ENCODE peak calls at places on chromosomes 4 and X, in eight cellular contexts. N is HCT116; X is fibroblast of mammary gland; V is WERI-Rb-1; U is adrenal gland; T is CD4-positive, alpha-beta memory T cell; D is psoas muscle; K is HepG2. P is an unnamed sample.

GRCh38 chr4:76084542-76084941 is 10.0 kb downstream of the ART3 start:
- DNase-seq in N (no peak), X (no peak), V (no peak), U (no peak), T (no peak), D (no peak), K (no peak), P (no peak)

GRCh38 chr4:8320386-8320750 is 50.8 kb downstream of the HTRA3 start:
- DNase-seq in N (no peak), X (no peak), V (peak), U (peak), T (no peak), D (peak), K (peak), P (no peak)

GRCh38 chr4:53790286-53790685 is 199.0 kb upstream of the LNX1 start:
- DNase-seq in N (no peak), X (no peak), V (no peak), U (no peak), T (no peak), D (no peak), K (no peak), P (no peak)

GRCh38 chrX:38080808-38081207 is 74.5 kb downstream of the SYTL5 start:
- DNase-seq in N (no peak), X (no peak), V (no peak), U (no peak), T (no peak), D (no peak), K (no peak), P (no peak)

GRCh38 chr4:7553280-7553679 is 118.5 kb upstream of the PSAPL1 start:
- DNase-seq in N (no peak), X (no peak), V (no peak), U (no peak), T (no peak), D (no peak), K (no peak), P (no peak)

GRCh38 chrX:20270557-20270880 is 3.8 kb upstream of the RPS6KA3 start:
- DNase-seq in N (no peak), X (peak), V (no peak), U (no peak), T (no peak), D (no peak), K (peak), P (no peak)

GRCh38 chr4:69881173-69881773 is 21.3 kb upstream of the SULT1E1 start:
- DNase-seq in N (peak), X (peak), V (peak), U (peak), T (peak), D (no peak), K (peak), P (no peak)

GRCh38 chr4:72205298-72205697 is 173.5 kb downstream of the NPFFR2 start:
- DNase-seq in N (no peak), X (no peak), V (no peak), U (no peak), T (no peak), D (no peak), K (no peak), P (no peak)

GRCh38 chr4:74900862-74901261 is 32.1 kb upstream of the PARM1 start:
- DNase-seq in N (no peak), X (no peak), V (no peak), U (no peak), T (no peak), D (no peak), K (no peak), P (no peak)

GRCh38 chr4:41384992-41385391 is 128.3 kb downstream of the UCHL1 start:
- DNase-seq in N (no peak), X (no peak), V (no peak), U (peak), T (no peak), D (peak), K (no peak), P (no peak)

GRCh38 chr4:25580633-25581467 is 74.8 kb upstream of the SLC34A2 start:
- DNase-seq in N (no peak), X (no peak), V (peak), U (no peak), T (no peak), D (no peak), K (peak), P (no peak)

GRCh38 chr4:95472538-95472937 is 76.2 kb downstream of the UNC5C start:
- DNase-seq in N (no peak), X (no peak), V (no peak), U (no peak), T (no peak), D (no peak), K (no peak), P (no peak)

GRCh38 chr4:7070729-7071511 is 3.1 kb upstream of the GRPEL1 start:
- DNase-seq in N (peak), X (peak), V (peak), U (peak), T (peak), D (peak), K (peak), P (no peak)

GRCh38 chr4:97498875-97499274 is 644.4 kb downstream of the STPG2 start:
- DNase-seq in N (peak), X (peak), V (no peak), U (no peak), T (no peak), D (no peak), K (no peak), P (peak)

GRCh38 chr4:28557755-28558154 is 1697.1 kb downstream of the STIM2 start:
- DNase-seq in N (no peak), X (peak), V (no peak), U (no peak), T (no peak), D (no peak), K (no peak), P (no peak)

GRCh38 chr4:101018836-101019235 is 328.5 kb downstream of the PPP3CA start:
- DNase-seq in N (no peak), X (no peak), V (no peak), U (no peak), T (peak), D (no peak), K (no peak), P (no peak)

GRCh38 chr4:88007304-88008132 is at the start of gene PKD2:
- DNase-seq in N (peak), X (peak), V (peak), U (peak), T (peak), D (peak), K (no peak), P (no peak)

GRCh38 chrX:24357101-24357500 is 3.3 kb upstream of the SUPT20HL1 start:
- DNase-seq in N (no peak), X (peak), V (no peak), U (no peak), T (no peak), D (no peak), K (no peak), P (no peak)

GRCh38 chrX:134460861-134461218 is 875 bp downstream of the HPRT1 start:
- DNase-seq in N (no peak), X (peak), V (no peak), U (no peak), T (no peak), D (no peak), K (no peak), P (no peak)

GRCh38 chrX:136147320-136147901 is at the start of gene FHL1:
- DNase-seq in N (no peak), X (no peak), V (peak), U (peak), T (peak), D (peak), K (no peak), P (no peak)

GRCh38 chrX:39834600-39834999 is 263.2 kb downstream of the BCOR start:
- DNase-seq in N (no peak), X (no peak), V (no peak), U (no peak), T (no peak), D (peak), K (no peak), P (no peak)
- H3K4me3 ChIP-seq in N (no peak), X (no peak), V (no peak), U (no peak), T (no peak), D (no peak), K (no peak), P (no peak)

DNA sequence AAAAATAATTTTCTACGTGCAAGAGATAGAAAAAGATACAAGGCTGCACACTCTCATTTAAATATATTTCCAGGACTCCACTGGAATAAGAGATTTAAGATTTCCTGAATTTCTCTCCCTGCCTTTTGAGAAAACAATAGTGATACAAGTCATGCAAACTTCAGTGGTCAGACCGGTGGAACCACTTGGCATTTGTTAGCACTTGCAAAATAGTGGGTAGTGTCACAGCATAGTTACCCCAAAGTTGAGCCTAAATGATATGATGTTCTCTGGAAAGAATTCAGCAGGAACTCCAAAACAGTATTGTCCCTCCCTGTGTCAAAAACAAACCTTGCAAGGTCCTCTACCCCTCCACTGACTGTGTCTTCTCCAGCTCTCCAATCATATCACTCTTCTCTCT is 102.3 kb downstream of the ANKRD50 start:
- DNase-seq in N (no peak), X (no peak), V (no peak), U (no peak), T (no peak), D (no peak), K (no peak), P (no peak)
- H3K4me3 ChIP-seq in N (no peak), X (no peak), V (no peak), U (no peak), T (no peak), D (no peak), K (no peak), P (no peak)

DNA sequence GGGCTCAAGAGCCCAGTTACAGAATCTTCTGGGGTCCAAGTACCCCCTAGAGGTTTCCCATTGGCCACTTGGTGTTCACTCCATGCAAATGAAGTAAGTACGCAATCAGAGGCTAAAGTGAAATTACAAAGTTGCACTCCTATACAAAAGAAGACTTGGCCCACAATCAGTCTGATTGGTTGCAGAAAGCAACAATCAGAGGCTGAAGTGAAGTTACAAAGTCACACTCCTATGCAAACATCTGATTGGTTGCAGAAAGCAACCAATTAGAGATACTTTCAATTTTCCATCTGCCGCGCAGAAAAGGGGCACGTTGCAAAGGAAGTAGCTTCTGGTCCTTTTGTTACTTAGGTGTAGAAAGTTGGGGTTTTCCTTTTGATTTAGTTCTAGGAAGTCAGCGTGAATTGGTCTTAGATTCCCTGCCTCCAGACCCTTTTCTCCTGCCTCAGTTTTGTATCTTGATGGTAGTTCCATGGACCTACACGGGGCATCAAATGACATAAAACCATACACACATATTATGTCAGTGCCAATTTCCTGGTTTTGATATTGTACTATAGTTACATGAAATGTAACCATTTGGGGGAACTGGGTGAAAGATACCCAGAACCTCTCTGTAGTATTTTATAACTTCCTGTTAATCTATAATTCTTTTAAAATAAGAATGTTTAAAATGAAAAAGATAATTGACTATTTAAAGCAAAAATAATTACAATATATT is 12.4 kb upstream of the PIN4 start:
- DNase-seq in N (no peak), X (peak), V (no peak), U (no peak), T (peak), D (no peak), K (no peak), P (no peak)
- H3K4me3 ChIP-seq in N (no peak), X (no peak), V (no peak), U (no peak), T (no peak), D (peak), K (no peak), P (no peak)

GRCh38 chr4:186146443-186146842 is 41.9 kb downstream of the FAM149A start:
- DNase-seq in N (no peak), X (no peak), V (no peak), U (no peak), T (no peak), D (no peak), K (no peak), P (no peak)
- H3K4me3 ChIP-seq in N (no peak), X (no peak), V (no peak), U (no peak), T (no peak), D (no peak), K (no peak), P (no peak)

DNA sequence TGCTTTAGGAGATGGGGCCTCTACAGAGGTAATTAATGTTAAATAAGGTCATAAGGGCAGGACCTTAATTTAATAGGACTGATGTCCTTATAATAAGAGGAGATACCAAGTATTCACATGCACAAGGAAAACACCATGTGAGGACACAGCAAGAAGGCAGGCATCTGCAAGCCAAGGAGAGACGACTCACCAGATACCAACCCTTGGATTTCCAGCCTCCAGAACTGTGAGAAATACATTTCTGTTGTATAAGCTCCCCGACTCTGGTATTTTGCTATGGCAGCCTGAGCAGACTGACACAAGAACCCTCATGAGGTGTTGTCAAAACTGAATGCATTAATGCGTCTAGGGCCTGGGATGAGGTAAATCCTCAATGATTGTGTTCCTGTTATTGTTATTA is 56.2 kb upstream of the MAPK10 start:
- DNase-seq in N (no peak), X (no peak), V (no peak), U (no peak), T (no peak), D (no peak), K (no peak), P (no peak)
- H3K4me3 ChIP-seq in N (no peak), X (no peak), V (no peak), U (no peak), T (no peak), D (no peak), K (no peak), P (no peak)

GRCh38 chr4:106715825-106716224 is 320.3 kb downstream of the DKK2 start:
- DNase-seq in N (no peak), X (no peak), V (no peak), U (no peak), T (no peak), D (no peak), K (no peak), P (no peak)

GRCh38 chr4:106717094-106717493 is 319.0 kb downstream of the DKK2 start:
- DNase-seq in N (no peak), X (no peak), V (no peak), U (no peak), T (no peak), D (no peak), K (no peak), P (no peak)
- H3K4me3 ChIP-seq in N (no peak), X (no peak), V (no peak), U (no peak), T (no peak), D (no peak), K (no peak), P (no peak)

GRCh38 chrX:8730812-8731578 is 942 bp downstream of the ANOS1 start:
- DNase-seq in N (no peak), X (no peak), V (no peak), U (no peak), T (no peak), D (peak), K (no peak), P (no peak)
- H3K4me3 ChIP-seq in N (no peak), X (no peak), V (peak), U (no peak), T (no peak), D (peak), K (no peak), P (peak)

DNA sequence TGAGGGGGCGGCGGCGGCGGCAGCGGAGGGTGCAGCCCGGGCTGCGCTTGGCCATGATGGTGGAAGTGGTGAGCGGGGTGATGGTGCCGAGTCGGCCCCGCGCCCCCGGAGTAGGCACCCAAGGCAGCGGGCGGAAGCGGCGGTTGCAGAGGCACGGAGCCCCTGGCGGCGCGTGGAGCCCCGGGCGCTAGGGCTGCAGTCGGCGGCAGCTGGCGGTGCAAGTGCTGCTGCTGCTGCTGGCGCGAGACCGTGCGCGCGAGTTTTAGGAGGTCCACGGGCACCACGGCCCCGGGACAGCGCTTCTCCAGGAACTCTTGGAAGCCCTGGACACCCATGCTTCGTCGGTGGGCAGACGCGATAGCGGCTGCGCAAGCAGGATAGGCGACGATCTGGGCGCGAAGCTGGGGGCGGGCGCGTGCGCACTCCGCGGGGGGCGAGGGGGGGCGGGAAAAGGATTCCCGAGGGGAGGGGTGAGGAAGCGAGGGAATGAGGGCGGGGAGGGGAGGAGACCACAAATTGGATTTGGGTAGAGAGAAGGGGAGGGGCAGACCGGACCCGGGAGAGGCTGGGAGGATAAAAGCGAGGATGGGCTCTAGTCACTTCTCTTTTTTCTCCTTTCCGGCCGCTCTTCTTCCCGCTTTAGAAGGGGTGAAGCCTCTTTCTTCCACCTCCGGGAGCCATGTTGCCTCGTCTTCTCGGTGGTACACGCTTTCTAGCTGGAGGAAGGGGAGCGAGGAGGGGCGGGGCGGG is at the start of gene FAM120C:
- DNase-seq in N (peak), X (peak), V (peak), U (peak), T (peak), D (peak), K (peak), P (no peak)
- H3K4me3 ChIP-seq in N (peak), X (peak), V (peak), U (peak), T (peak), D (peak), K (peak), P (peak)

GRCh38 chr4:55125087-55125721 is at the start of gene KDR:
- DNase-seq in N (no peak), X (peak), V (no peak), U (no peak), T (no peak), D (peak), K (no peak), P (no peak)

GRCh38 chr4:55125763-55126541 is 557 bp upstream of the KDR start:
- DNase-seq in N (no peak), X (peak), V (no peak), U (no peak), T (no peak), D (peak), K (no peak), P (no peak)

GRCh38 chr4:55123791-55124190 is 1.6 kb downstream of the KDR start:
- DNase-seq in N (no peak), X (no peak), V (no peak), U (no peak), T (no peak), D (no peak), K (no peak), P (no peak)

GRCh38 chr4:55122235-55122634 is 3.2 kb downstream of the KDR start:
- DNase-seq in N (no peak), X (no peak), V (no peak), U (no peak), T (no peak), D (no peak), K (peak), P (no peak)

DNA sequence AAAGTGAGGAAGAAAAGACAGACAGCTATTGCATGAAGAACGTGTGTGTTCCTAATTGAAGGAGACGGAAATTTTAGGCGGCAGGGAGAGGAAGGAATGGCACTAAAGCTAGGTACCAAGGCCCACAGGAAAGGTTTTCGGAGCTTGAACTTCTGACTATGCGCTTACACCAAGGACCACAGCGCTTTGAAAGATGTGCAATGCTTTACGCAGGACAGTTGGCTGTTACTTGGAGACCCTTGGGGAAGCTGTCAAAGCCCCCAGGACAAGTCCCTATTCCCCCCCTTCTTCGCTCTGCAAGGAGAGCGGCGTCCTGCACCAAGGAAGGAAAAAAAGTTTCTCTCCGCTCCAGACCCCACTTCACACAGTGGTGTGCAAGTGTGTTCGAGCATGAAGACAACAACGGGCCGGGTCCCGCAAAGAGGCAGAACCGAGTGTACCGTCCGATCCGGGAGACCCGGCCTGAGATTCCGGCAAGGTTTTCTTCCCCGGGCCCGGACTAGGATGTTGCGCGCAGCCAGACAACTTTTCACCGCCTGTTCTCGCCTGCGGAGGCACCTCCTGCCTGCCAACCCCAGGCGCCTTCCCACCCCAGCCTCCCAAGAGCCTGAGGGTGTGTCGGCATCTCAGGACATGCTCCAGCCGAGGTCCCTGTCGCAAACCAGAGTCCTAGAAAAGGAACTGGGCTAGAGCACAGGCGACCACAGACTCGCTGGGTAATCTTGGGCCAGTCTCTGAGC is 888 bp downstream of the KDR start:
- DNase-seq in N (no peak), X (peak), V (no peak), U (no peak), T (no peak), D (peak), K (no peak), P (no peak)
- H3K4me3 ChIP-seq in N (no peak), X (peak), V (no peak), U (no peak), T (no peak), D (peak), K (no peak), P (peak)

GRCh38 chr4:183337349-183337748 is 15.1 kb upstream of the CLDN24 start:
- DNase-seq in N (no peak), X (no peak), V (no peak), U (no peak), T (no peak), D (no peak), K (no peak), P (no peak)
- H3K4me3 ChIP-seq in N (no peak), X (no peak), V (no peak), U (no peak), T (no peak), D (no peak), K (no peak), P (no peak)

P was measured in kidney epithelial cell.